ENCODE peak calls at places on chromosomes 11 and 22, in five cellular contexts. U is SK-N-SH, D is HepG2, T is K562, Y is GM12878. C is an unnamed sample.

GRCh38 chr11:66970808-66971442 is 4.2 kb upstream of the C11orf86 start:
- DNase-seq in Y (no peak), U (peak), D (peak), T (no peak), C (peak)

GRCh38 chr11:27211370-27212127 is 151.5 kb downstream of the CCDC34 start:
- DNase-seq in D (no peak), U (no peak), Y (no peak), T (peak), C (peak)

GRCh38 chr11:18890615-18891014 is 48.6 kb downstream of the MRGPRX1 start:
- DNase-seq in U (no peak), D (no peak), T (no peak), Y (no peak), C (no peak)

GRCh38 chr11:48177661-48178060 is 38.9 kb upstream of the OR4B1 start:
- DNase-seq in D (no peak), U (no peak), T (no peak), Y (no peak), C (no peak)

GRCh38 chr11:67031791-67032561 is 9.0 kb downstream of the SYT12 start:
- DNase-seq in T (no peak), U (no peak), Y (no peak), D (no peak), C (no peak)

GRCh38 chr22:28146401-28147304 is 227.6 kb upstream of the PITPNB start:
- DNase-seq in T (no peak), U (no peak), Y (no peak), D (no peak), C (no peak)

GRCh38 chr11:69726019-69726418 is 22.2 kb upstream of the FGF19 start:
- DNase-seq in T (no peak), Y (no peak), U (no peak), D (no peak), C (no peak)

GRCh38 chr11:64289011-64289564 is 2.0 kb upstream of the KCNK4 start:
- DNase-seq in U (no peak), Y (no peak), D (no peak), T (no peak), C (no peak)

GRCh38 chr22:23404689-23405365 is 175.3 kb downstream of the IGLL1 start:
- DNase-seq in D (peak), U (no peak), T (no peak), Y (no peak), C (no peak)

GRCh38 chr11:86814775-86815174 is 14.4 kb downstream of the PRSS23 start:
- DNase-seq in Y (no peak), D (no peak), U (no peak), T (no peak), C (no peak)

GRCh38 chr11:56750190-56750589 is 1.7 kb upstream of the OR9G4 start:
- DNase-seq in U (no peak), D (peak), Y (no peak), T (no peak), C (no peak)

GRCh38 chr11:16789061-16789415 is 50.6 kb downstream of the C11orf58 start:
- DNase-seq in T (no peak), Y (no peak), D (no peak), U (no peak), C (no peak)

GRCh38 chr11:70910835-70911234 is 341.5 kb downstream of the SHANK2 start:
- DNase-seq in Y (no peak), D (no peak), U (no peak), T (no peak), C (no peak)

GRCh38 chr11:119531091-119531490 is 108.1 kb upstream of the THY1 start:
- DNase-seq in D (no peak), U (no peak), Y (no peak), T (no peak), C (no peak)

GRCh38 chr11:119529936-119530335 is 107.0 kb upstream of the THY1 start:
- DNase-seq in Y (no peak), D (no peak), U (no peak), T (no peak), C (no peak)

GRCh38 chr11:119530503-119530902 is 107.5 kb upstream of the THY1 start:
- DNase-seq in D (no peak), T (no peak), Y (no peak), U (no peak), C (no peak)

GRCh38 chr11:119531623-119532022 is 108.7 kb upstream of the THY1 start:
- DNase-seq in D (no peak), U (no peak), Y (no peak), T (no peak), C (no peak)

GRCh38 chr11:119529063-119529845 is 106.3 kb upstream of the THY1 start:
- DNase-seq in D (no peak), U (no peak), Y (no peak), T (no peak), C (no peak)
- TF ChIP-seq ZBTB33 in D (no peak), U (no peak), Y (no peak), T (no peak), C (no peak)

DNA sequence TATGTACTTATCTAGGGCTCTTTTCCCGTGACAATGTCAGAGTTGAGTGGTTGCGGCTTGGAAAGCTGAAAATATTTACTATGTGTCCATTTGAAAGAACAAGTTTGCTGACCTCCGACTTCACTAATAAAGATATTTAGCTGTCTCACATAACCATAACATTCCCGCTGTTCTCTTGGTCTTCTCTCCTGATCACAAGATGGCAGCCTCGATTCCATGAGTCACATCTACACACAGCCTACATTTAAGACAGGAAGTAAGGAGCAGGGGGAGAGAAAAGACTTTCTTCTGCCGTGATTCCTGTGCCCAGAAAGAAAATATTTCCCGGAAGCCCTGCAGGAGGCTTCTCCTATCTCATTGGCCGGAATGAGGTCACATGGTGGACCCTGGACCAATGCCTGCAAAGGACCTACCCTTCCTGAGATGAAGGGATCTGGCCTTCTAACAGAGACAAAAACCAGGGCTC is 47.4 kb upstream of the SYT13 start:
- DNase-seq in U (peak), Y (no peak), D (peak), T (peak), C (peak)
- TF ChIP-seq ZBTB33 in U (no peak), Y (no peak), D (no peak), T (no peak), C (no peak)

DNA sequence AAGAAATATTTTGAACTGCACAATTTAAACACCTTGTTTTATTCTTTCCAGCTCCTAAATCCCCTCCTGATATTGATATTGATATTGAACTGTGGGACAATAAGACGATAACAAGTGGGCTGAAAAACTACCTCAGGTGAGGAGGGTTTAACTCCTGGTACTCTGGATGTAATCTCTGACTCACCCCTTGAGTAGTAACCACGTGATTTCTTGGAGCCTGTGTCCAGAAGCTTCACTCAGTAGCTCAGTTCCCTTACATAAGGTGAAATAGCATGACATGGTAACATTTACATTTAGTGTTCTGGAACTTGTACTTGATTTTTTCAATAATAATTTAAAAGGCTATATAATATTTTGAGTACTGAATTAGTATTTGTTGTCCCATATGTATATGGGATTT is 168.0 kb downstream of the PGR start:
- DNase-seq in U (no peak), T (no peak), Y (no peak), D (no peak), C (no peak)
- TF ChIP-seq ZBTB33 in U (no peak), T (no peak), Y (no peak), D (no peak), C (no peak)

DNA sequence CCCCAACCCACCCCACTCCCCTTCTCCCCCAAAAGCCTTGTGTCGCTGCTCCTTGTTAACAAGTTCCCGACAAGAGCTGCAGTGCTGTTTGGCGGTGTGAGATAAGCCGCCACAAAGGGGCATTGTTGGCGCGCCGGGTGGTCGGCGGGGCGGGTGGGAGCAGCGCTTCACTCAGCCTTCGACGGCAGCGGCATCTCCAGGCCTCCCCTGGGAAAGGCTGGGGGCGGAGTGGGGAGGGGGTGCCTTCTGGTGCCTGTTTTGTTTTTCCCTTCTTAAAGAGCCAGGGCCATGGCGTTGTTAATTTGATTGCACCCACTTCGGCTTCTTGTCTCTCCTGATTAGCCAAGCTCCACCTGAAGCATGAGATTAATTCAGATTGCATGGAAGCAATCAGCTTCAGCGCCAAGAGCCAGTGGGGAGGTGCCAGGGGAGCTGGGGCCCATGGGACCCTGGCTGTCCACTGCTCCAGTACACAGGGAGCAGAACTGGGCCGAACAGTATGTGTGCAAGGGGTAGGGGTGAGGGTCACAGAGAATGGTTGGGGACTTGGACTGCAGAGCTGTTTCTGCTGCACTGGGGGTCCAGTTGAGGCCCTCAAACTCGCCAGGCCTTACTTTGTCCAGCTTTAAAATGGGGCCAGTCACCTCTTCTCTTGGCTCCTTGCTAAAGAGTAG is 165.1 kb downstream of the CEP164 start:
- DNase-seq in U (peak), T (no peak), Y (no peak), D (no peak), C (no peak)
- TF ChIP-seq ZBTB33 in U (no peak), T (no peak), Y (no peak), D (no peak), C (no peak)

GRCh38 chr22:49657974-49658550 is 169.6 kb downstream of the BRD1 start:
- DNase-seq in Y (no peak), D (no peak), U (no peak), T (no peak), C (no peak)
- TF ChIP-seq ZBTB33 in Y (no peak), D (no peak), U (no peak), T (no peak), C (no peak)

GRCh38 chr22:19463491-19464469 is 15.2 kb downstream of the UFD1 start:
- DNase-seq in Y (no peak), T (no peak), U (no peak), D (no peak), C (no peak)
- TF ChIP-seq ZBTB33 in Y (no peak), T (no peak), U (no peak), D (no peak), C (no peak)

GRCh38 chr11:36238881-36239280 is 50.3 kb downstream of the COMMD9 start:
- DNase-seq in Y (no peak), D (no peak), T (no peak), U (no peak), C (no peak)

GRCh38 chr11:36241512-36241911 is 47.7 kb downstream of the COMMD9 start:
- DNase-seq in T (no peak), Y (no peak), U (no peak), D (no peak), C (no peak)

GRCh38 chr11:36240746-36241295 is 48.4 kb downstream of the COMMD9 start:
- DNase-seq in T (no peak), Y (no peak), D (no peak), U (peak), C (no peak)

GRCh38 chr11:36240178-36240577 is 49.0 kb downstream of the COMMD9 start:
- DNase-seq in T (no peak), U (no peak), Y (no peak), D (no peak), C (no peak)

GRCh38 chr11:36239636-36240035 is 49.6 kb downstream of the COMMD9 start:
- DNase-seq in Y (no peak), T (no peak), D (no peak), U (no peak), C (no peak)
- TF ChIP-seq ZBTB33 in Y (no peak), T (no peak), D (no peak), U (no peak), C (no peak)

DNA sequence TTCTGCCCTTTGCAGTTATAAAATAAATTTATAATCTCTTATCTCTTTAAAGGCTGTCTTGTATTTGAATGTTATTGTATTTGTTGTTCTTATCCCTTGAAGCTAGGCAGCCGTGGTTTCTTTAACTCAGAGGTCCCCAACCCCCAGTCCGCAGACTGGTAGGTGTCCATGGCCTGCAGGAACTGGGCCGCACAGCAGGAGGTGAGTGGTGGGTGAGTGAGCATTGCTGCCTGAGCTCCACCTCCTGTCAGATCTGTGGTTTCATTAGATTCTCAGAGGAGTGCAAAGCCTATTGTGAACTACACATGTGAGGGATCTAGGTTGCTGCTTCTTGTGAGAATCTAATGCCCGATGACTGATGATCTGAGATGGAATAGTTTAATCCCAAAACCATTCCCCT is 380.0 kb upstream of the CCDC90B start:
- DNase-seq in D (no peak), U (no peak), Y (no peak), T (no peak), C (no peak)
- TF ChIP-seq ZBTB33 in D (no peak), U (no peak), Y (no peak), T (no peak), C (no peak)

GRCh38 chr11:73229321-73230275 is 11.5 kb downstream of the P2RY2 start:
- DNase-seq in D (no peak), T (no peak), U (peak), Y (no peak), C (no peak)
- TF ChIP-seq ZBTB33 in D (no peak), T (no peak), U (no peak), Y (no peak), C (no peak)

GRCh38 chr11:1633864-1634263 is 4.3 kb downstream of the KRTAP5-5 start:
- DNase-seq in Y (no peak), T (no peak), U (no peak), D (no peak), C (no peak)
- TF ChIP-seq ZBTB33 in Y (no peak), T (no peak), U (no peak), D (no peak), C (no peak)